ENCODE peak calls at places on chromosome 4, in nine cellular contexts. One of them, this sample, is unnamed.

GRCh38 chr4:185573651-185574199 is 38.4 kb upstream of the PDLIM3 start:
- ATAC-seq in left ventricle myocardium superior: peak
- ATAC-seq in left lobe of liver: peak
- ATAC-seq in right lobe of liver: peak
- ATAC-seq in HCT116: peak
- ATAC-seq in upper lobe of left lung: peak
- ATAC-seq in activated CD4-positive, alpha-beta T cell treated with anti-CD3 and anti-CD28 coated beads for 36 hours: no peak
- ATAC-seq in sciatic nerve: no peak
- ATAC-seq in natural killer cell: no peak
- ATAC-seq in this sample: peak

GRCh38 chr4:144809056-144809640 is 163.2 kb downstream of the HHIP start:
- ATAC-seq in left ventricle myocardium superior: no peak
- ATAC-seq in left lobe of liver: no peak
- ATAC-seq in right lobe of liver: no peak
- ATAC-seq in HCT116: no peak
- ATAC-seq in upper lobe of left lung: no peak
- ATAC-seq in activated CD4-positive, alpha-beta T cell treated with anti-CD3 and anti-CD28 coated beads for 36 hours: no peak
- ATAC-seq in sciatic nerve: no peak
- ATAC-seq in natural killer cell: no peak
- ATAC-seq in this sample: no peak

GRCh38 chr4:105659190-105659589 is 49.3 kb downstream of the INTS12 start:
- ATAC-seq in left ventricle myocardium superior: no peak
- ATAC-seq in left lobe of liver: no peak
- ATAC-seq in right lobe of liver: no peak
- ATAC-seq in HCT116: no peak
- ATAC-seq in upper lobe of left lung: no peak
- ATAC-seq in activated CD4-positive, alpha-beta T cell treated with anti-CD3 and anti-CD28 coated beads for 36 hours: no peak
- ATAC-seq in sciatic nerve: no peak
- ATAC-seq in natural killer cell: no peak
- ATAC-seq in this sample: peak

GRCh38 chr4:81030061-81030616 is 369 bp upstream of the BMP3 start:
- ATAC-seq in left ventricle myocardium superior: no peak
- ATAC-seq in left lobe of liver: no peak
- ATAC-seq in right lobe of liver: no peak
- ATAC-seq in HCT116: no peak
- ATAC-seq in upper lobe of left lung: no peak
- ATAC-seq in activated CD4-positive, alpha-beta T cell treated with anti-CD3 and anti-CD28 coated beads for 36 hours: no peak
- ATAC-seq in sciatic nerve: no peak
- ATAC-seq in natural killer cell: no peak
- ATAC-seq in this sample: no peak

GRCh38 chr4:79651516-79651915 is 243.5 kb upstream of the GK2 start:
- ATAC-seq in left ventricle myocardium superior: no peak
- ATAC-seq in left lobe of liver: no peak
- ATAC-seq in right lobe of liver: no peak
- ATAC-seq in HCT116: no peak
- ATAC-seq in upper lobe of left lung: no peak
- ATAC-seq in activated CD4-positive, alpha-beta T cell treated with anti-CD3 and anti-CD28 coated beads for 36 hours: no peak
- ATAC-seq in sciatic nerve: no peak
- ATAC-seq in natural killer cell: no peak
- ATAC-seq in this sample: no peak

GRCh38 chr4:69849969-69850368 is 10.0 kb downstream of the SULT1E1 start:
- ATAC-seq in left ventricle myocardium superior: no peak
- ATAC-seq in left lobe of liver: no peak
- ATAC-seq in right lobe of liver: no peak
- ATAC-seq in HCT116: no peak
- ATAC-seq in upper lobe of left lung: no peak
- ATAC-seq in activated CD4-positive, alpha-beta T cell treated with anti-CD3 and anti-CD28 coated beads for 36 hours: peak
- ATAC-seq in sciatic nerve: no peak
- ATAC-seq in natural killer cell: peak
- ATAC-seq in this sample: no peak

GRCh38 chr4:147790412-147790811 is 58.5 kb downstream of the ARHGAP10 start:
- ATAC-seq in left ventricle myocardium superior: no peak
- ATAC-seq in left lobe of liver: peak
- ATAC-seq in right lobe of liver: no peak
- ATAC-seq in HCT116: no peak
- ATAC-seq in upper lobe of left lung: no peak
- ATAC-seq in activated CD4-positive, alpha-beta T cell treated with anti-CD3 and anti-CD28 coated beads for 36 hours: no peak
- ATAC-seq in sciatic nerve: no peak
- ATAC-seq in natural killer cell: no peak
- ATAC-seq in this sample: peak

GRCh38 chr4:137310593-137311490 is 221.5 kb downstream of the PCDH18 start:
- ATAC-seq in left ventricle myocardium superior: peak
- ATAC-seq in left lobe of liver: no peak
- ATAC-seq in right lobe of liver: no peak
- ATAC-seq in HCT116: no peak
- ATAC-seq in upper lobe of left lung: peak
- ATAC-seq in activated CD4-positive, alpha-beta T cell treated with anti-CD3 and anti-CD28 coated beads for 36 hours: no peak
- ATAC-seq in sciatic nerve: peak
- ATAC-seq in natural killer cell: no peak
- ATAC-seq in this sample: no peak

GRCh38 chr4:153075836-153076235 is 128.4 kb upstream of the TRIM2 start:
- ATAC-seq in left ventricle myocardium superior: no peak
- ATAC-seq in left lobe of liver: no peak
- ATAC-seq in right lobe of liver: no peak
- ATAC-seq in HCT116: no peak
- ATAC-seq in upper lobe of left lung: no peak
- ATAC-seq in activated CD4-positive, alpha-beta T cell treated with anti-CD3 and anti-CD28 coated beads for 36 hours: no peak
- ATAC-seq in sciatic nerve: no peak
- ATAC-seq in natural killer cell: no peak
- ATAC-seq in this sample: no peak

GRCh38 chr4:30744386-30744785 is 24.2 kb downstream of the PCDH7 start:
- ATAC-seq in left ventricle myocardium superior: peak
- ATAC-seq in left lobe of liver: no peak
- ATAC-seq in right lobe of liver: no peak
- ATAC-seq in HCT116: peak
- ATAC-seq in upper lobe of left lung: no peak
- ATAC-seq in activated CD4-positive, alpha-beta T cell treated with anti-CD3 and anti-CD28 coated beads for 36 hours: no peak
- ATAC-seq in sciatic nerve: no peak
- ATAC-seq in natural killer cell: no peak
- ATAC-seq in this sample: no peak

GRCh38 chr4:147780137-147780777 is 48.4 kb downstream of the ARHGAP10 start:
- ATAC-seq in left ventricle myocardium superior: peak
- ATAC-seq in left lobe of liver: peak
- ATAC-seq in right lobe of liver: peak
- ATAC-seq in HCT116: no peak
- ATAC-seq in upper lobe of left lung: peak
- ATAC-seq in activated CD4-positive, alpha-beta T cell treated with anti-CD3 and anti-CD28 coated beads for 36 hours: peak
- ATAC-seq in sciatic nerve: peak
- ATAC-seq in natural killer cell: peak
- ATAC-seq in this sample: peak

GRCh38 chr4:166257891-166258290 is 384.9 kb downstream of the TLL1 start:
- ATAC-seq in left ventricle myocardium superior: no peak
- ATAC-seq in left lobe of liver: no peak
- ATAC-seq in right lobe of liver: no peak
- ATAC-seq in HCT116: no peak
- ATAC-seq in upper lobe of left lung: peak
- ATAC-seq in activated CD4-positive, alpha-beta T cell treated with anti-CD3 and anti-CD28 coated beads for 36 hours: no peak
- ATAC-seq in sciatic nerve: no peak
- ATAC-seq in natural killer cell: no peak
- ATAC-seq in this sample: no peak

GRCh38 chr4:140267576-140267975 is 105.9 kb upstream of the SCOC start:
- ATAC-seq in left ventricle myocardium superior: no peak
- ATAC-seq in left lobe of liver: no peak
- ATAC-seq in right lobe of liver: peak
- ATAC-seq in HCT116: no peak
- ATAC-seq in upper lobe of left lung: no peak
- ATAC-seq in activated CD4-positive, alpha-beta T cell treated with anti-CD3 and anti-CD28 coated beads for 36 hours: no peak
- ATAC-seq in sciatic nerve: no peak
- ATAC-seq in natural killer cell: no peak
- ATAC-seq in this sample: no peak

GRCh38 chr4:85780664-85781063 is 305.7 kb downstream of the ARHGAP24 start:
- ATAC-seq in left ventricle myocardium superior: peak
- ATAC-seq in left lobe of liver: no peak
- ATAC-seq in right lobe of liver: no peak
- ATAC-seq in HCT116: no peak
- ATAC-seq in upper lobe of left lung: peak
- ATAC-seq in activated CD4-positive, alpha-beta T cell treated with anti-CD3 and anti-CD28 coated beads for 36 hours: no peak
- ATAC-seq in sciatic nerve: no peak
- ATAC-seq in natural killer cell: no peak
- ATAC-seq in this sample: no peak

GRCh38 chr4:124079174-124079780 is 633.3 kb downstream of the ANKRD50 start:
- ATAC-seq in left ventricle myocardium superior: no peak
- ATAC-seq in left lobe of liver: no peak
- ATAC-seq in right lobe of liver: no peak
- ATAC-seq in HCT116: no peak
- ATAC-seq in upper lobe of left lung: no peak
- ATAC-seq in activated CD4-positive, alpha-beta T cell treated with anti-CD3 and anti-CD28 coated beads for 36 hours: no peak
- ATAC-seq in sciatic nerve: no peak
- ATAC-seq in natural killer cell: no peak
- ATAC-seq in this sample: no peak

GRCh38 chr4:138050601-138051000 is 191.5 kb downstream of the SLC7A11 start:
- ATAC-seq in left ventricle myocardium superior: no peak
- ATAC-seq in left lobe of liver: no peak
- ATAC-seq in right lobe of liver: no peak
- ATAC-seq in HCT116: peak
- ATAC-seq in upper lobe of left lung: no peak
- ATAC-seq in activated CD4-positive, alpha-beta T cell treated with anti-CD3 and anti-CD28 coated beads for 36 hours: no peak
- ATAC-seq in sciatic nerve: no peak
- ATAC-seq in natural killer cell: no peak
- ATAC-seq in this sample: no peak

GRCh38 chr4:77432702-77433101 is 172.9 kb upstream of the CXCL13 start:
- ATAC-seq in left ventricle myocardium superior: no peak
- ATAC-seq in left lobe of liver: peak
- ATAC-seq in right lobe of liver: peak
- ATAC-seq in HCT116: peak
- ATAC-seq in upper lobe of left lung: no peak
- ATAC-seq in activated CD4-positive, alpha-beta T cell treated with anti-CD3 and anti-CD28 coated beads for 36 hours: no peak
- ATAC-seq in sciatic nerve: no peak
- ATAC-seq in natural killer cell: no peak
- ATAC-seq in this sample: no peak

GRCh38 chr4:1176398-1177273 is 4.3 kb upstream of the SPON2 start:
- ATAC-seq in left ventricle myocardium superior: no peak
- ATAC-seq in left lobe of liver: no peak
- ATAC-seq in right lobe of liver: no peak
- ATAC-seq in HCT116: peak
- ATAC-seq in upper lobe of left lung: no peak
- ATAC-seq in activated CD4-positive, alpha-beta T cell treated with anti-CD3 and anti-CD28 coated beads for 36 hours: peak
- ATAC-seq in sciatic nerve: no peak
- ATAC-seq in natural killer cell: no peak
- ATAC-seq in this sample: no peak

GRCh38 chr4:152900395-152900794 is 35.7 kb upstream of the FHDC1 start:
- ATAC-seq in left ventricle myocardium superior: no peak
- ATAC-seq in left lobe of liver: no peak
- ATAC-seq in right lobe of liver: no peak
- ATAC-seq in HCT116: no peak
- ATAC-seq in upper lobe of left lung: no peak
- ATAC-seq in activated CD4-positive, alpha-beta T cell treated with anti-CD3 and anti-CD28 coated beads for 36 hours: no peak
- ATAC-seq in sciatic nerve: no peak
- ATAC-seq in natural killer cell: no peak
- ATAC-seq in this sample: no peak

GRCh38 chr4:153773236-153773690 is 13.4 kb upstream of the RNF175 start:
- ATAC-seq in left ventricle myocardium superior: no peak
- ATAC-seq in left lobe of liver: no peak
- ATAC-seq in right lobe of liver: no peak
- ATAC-seq in HCT116: no peak
- ATAC-seq in upper lobe of left lung: no peak
- ATAC-seq in activated CD4-positive, alpha-beta T cell treated with anti-CD3 and anti-CD28 coated beads for 36 hours: no peak
- ATAC-seq in sciatic nerve: no peak
- ATAC-seq in natural killer cell: no peak
- ATAC-seq in this sample: no peak

This sample was measured in esophagus mucosa.